ENCODE peak calls at places on chromosomes 16 and 17, in five cellular contexts. X, L, Q, S and U are unnamed samples.

GRCh38 chr16:54326266-54326662 is 39.7 kb upstream of the IRX3 start:
- DNase-seq in L (no peak), Q (no peak), X (no peak), S (no peak), U (no peak)

GRCh38 chr17:50260501-50260911 is 13.8 kb upstream of the TMEM92 start:
- DNase-seq in S (no peak), Q (no peak), X (peak), L (no peak), U (no peak)

GRCh38 chr16:85310868-85311585 is 198.8 kb upstream of the CIBAR2 start:
- DNase-seq in X (no peak), L (no peak), Q (no peak), S (no peak), U (no peak)

GRCh38 chr16:66830422-66831404 is at the start of gene NAE1:
- DNase-seq in L (peak), X (peak), S (peak), Q (peak), U (peak)

GRCh38 chr16:80976946-80977345 is 29.7 kb downstream of the CMC2 start:
- DNase-seq in X (no peak), L (no peak), Q (no peak), S (no peak), U (no peak)

GRCh38 chr17:55760643-55761355 is 9.9 kb downstream of the PCTP start:
- DNase-seq in X (no peak), S (no peak), L (no peak), Q (no peak), U (no peak)

GRCh38 chr17:41835800-41836549 is at the start of gene NT5C3B:
- DNase-seq in X (peak), Q (peak), L (peak), S (no peak), U (peak)

GRCh38 chr16:2156025-2156848 is 655 bp downstream of the TRAF7 start:
- DNase-seq in Q (no peak), L (no peak), X (peak), S (no peak), U (no peak)

GRCh38 chr17:31695456-31696090 is 163.5 kb downstream of the COPRS start:
- DNase-seq in X (no peak), L (no peak), Q (no peak), S (no peak), U (no peak)

GRCh38 chr16:383326-384020 is 1.7 kb upstream of the PGAP6 start:
- DNase-seq in L (no peak), Q (no peak), S (no peak), X (peak), U (no peak)

GRCh38 chr17:37088913-37089312 is 140.2 kb downstream of the AATF start:
- DNase-seq in S (no peak), Q (no peak), L (no peak), X (no peak), U (no peak)

GRCh38 chr17:77899494-77899893 is 59.0 kb upstream of the TNRC6C start:
- DNase-seq in X (no peak), L (no peak), S (no peak), Q (no peak), U (no peak)